ENCODE peak calls at places on chromosomes 5 and 9, in seven cellular contexts. One of them, this sample, is unnamed.

GRCh38 chr5:33379757-33380156 is 61.0 kb upstream of the TARS1 start:
- DNase-seq in NCI-H146: no peak
- DNase-seq in keratinocyte: peak
- DNase-seq in T follicular helper cell: no peak
- DNase-seq in stimulated activated CD4-positive, alpha-beta T cell treated with anti-CD3 and anti-CD28 coated beads, Interleukin-12 subunit alpha, Interleukin-12 subunit beta, amount 100 ng/mL, for 48 hours: no peak
- DNase-seq in Caki2: no peak
- DNase-seq in Calu3: no peak
- DNase-seq in this sample: peak

GRCh38 chr9:70466976-70467551 is 52.6 kb upstream of the KLF9 start:
- DNase-seq in stimulated activated CD4-positive, alpha-beta T cell treated with anti-CD3 and anti-CD28 coated beads, Interleukin-12 subunit alpha, Interleukin-12 subunit beta, amount 100 ng/mL, for 48 hours: peak
- DNase-seq in Calu3: no peak
- DNase-seq in keratinocyte: no peak
- DNase-seq in NCI-H146: no peak
- DNase-seq in Caki2: no peak
- DNase-seq in T follicular helper cell: no peak
- DNase-seq in this sample: no peak

GRCh38 chr5:58517192-58517591 is 26.0 kb downstream of the GAPT start:
- DNase-seq in Caki2: no peak
- DNase-seq in stimulated activated CD4-positive, alpha-beta T cell treated with anti-CD3 and anti-CD28 coated beads, Interleukin-12 subunit alpha, Interleukin-12 subunit beta, amount 100 ng/mL, for 48 hours: no peak
- DNase-seq in keratinocyte: no peak
- DNase-seq in T follicular helper cell: no peak
- DNase-seq in Calu3: no peak
- DNase-seq in NCI-H146: no peak
- DNase-seq in this sample: no peak

GRCh38 chr5:158812381-158812780 is 287.3 kb downstream of the EBF1 start:
- DNase-seq in stimulated activated CD4-positive, alpha-beta T cell treated with anti-CD3 and anti-CD28 coated beads, Interleukin-12 subunit alpha, Interleukin-12 subunit beta, amount 100 ng/mL, for 48 hours: peak
- DNase-seq in Calu3: no peak
- DNase-seq in T follicular helper cell: peak
- DNase-seq in NCI-H146: no peak
- DNase-seq in keratinocyte: no peak
- DNase-seq in Caki2: no peak
- DNase-seq in this sample: no peak

GRCh38 chr5:15789661-15790060 is 289.7 kb downstream of the FBXL7 start:
- DNase-seq in Caki2: no peak
- DNase-seq in stimulated activated CD4-positive, alpha-beta T cell treated with anti-CD3 and anti-CD28 coated beads, Interleukin-12 subunit alpha, Interleukin-12 subunit beta, amount 100 ng/mL, for 48 hours: no peak
- DNase-seq in T follicular helper cell: no peak
- DNase-seq in keratinocyte: no peak
- DNase-seq in NCI-H146: no peak
- DNase-seq in Calu3: no peak
- DNase-seq in this sample: no peak

GRCh38 chr5:161925960-161926359 is 78.0 kb downstream of the GABRA1 start:
- DNase-seq in Calu3: no peak
- DNase-seq in NCI-H146: no peak
- DNase-seq in keratinocyte: no peak
- DNase-seq in stimulated activated CD4-positive, alpha-beta T cell treated with anti-CD3 and anti-CD28 coated beads, Interleukin-12 subunit alpha, Interleukin-12 subunit beta, amount 100 ng/mL, for 48 hours: no peak
- DNase-seq in T follicular helper cell: no peak
- DNase-seq in Caki2: no peak
- DNase-seq in this sample: no peak

GRCh38 chr5:132055808-132056609 is 4.4 kb upstream of the IL3 start:
- DNase-seq in Caki2: no peak
- DNase-seq in Calu3: no peak
- DNase-seq in stimulated activated CD4-positive, alpha-beta T cell treated with anti-CD3 and anti-CD28 coated beads, Interleukin-12 subunit alpha, Interleukin-12 subunit beta, amount 100 ng/mL, for 48 hours: no peak
- DNase-seq in keratinocyte: no peak
- DNase-seq in T follicular helper cell: no peak
- DNase-seq in NCI-H146: no peak
- DNase-seq in this sample: no peak

GRCh38 chr9:36486933-36487481 is 85.7 kb upstream of the MELK start:
- DNase-seq in Calu3: peak
- DNase-seq in stimulated activated CD4-positive, alpha-beta T cell treated with anti-CD3 and anti-CD28 coated beads, Interleukin-12 subunit alpha, Interleukin-12 subunit beta, amount 100 ng/mL, for 48 hours: peak
- DNase-seq in Caki2: peak
- DNase-seq in T follicular helper cell: no peak
- DNase-seq in NCI-H146: peak
- DNase-seq in keratinocyte: no peak
- DNase-seq in this sample: peak

GRCh38 chr5:6775595-6775994 is 62.4 kb downstream of the TENT4A start:
- DNase-seq in stimulated activated CD4-positive, alpha-beta T cell treated with anti-CD3 and anti-CD28 coated beads, Interleukin-12 subunit alpha, Interleukin-12 subunit beta, amount 100 ng/mL, for 48 hours: no peak
- DNase-seq in Caki2: no peak
- DNase-seq in NCI-H146: no peak
- DNase-seq in T follicular helper cell: no peak
- DNase-seq in Calu3: no peak
- DNase-seq in keratinocyte: no peak
- DNase-seq in this sample: no peak

GRCh38 chr5:8184455-8185063 is 315.6 kb downstream of the MTRR start:
- DNase-seq in T follicular helper cell: no peak
- DNase-seq in keratinocyte: no peak
- DNase-seq in stimulated activated CD4-positive, alpha-beta T cell treated with anti-CD3 and anti-CD28 coated beads, Interleukin-12 subunit alpha, Interleukin-12 subunit beta, amount 100 ng/mL, for 48 hours: peak
- DNase-seq in Calu3: peak
- DNase-seq in Caki2: peak
- DNase-seq in NCI-H146: peak
- DNase-seq in this sample: peak

GRCh38 chr9:8401961-8402701 is 602.6 kb upstream of the DMAC1 start:
- DNase-seq in keratinocyte: no peak
- DNase-seq in NCI-H146: no peak
- DNase-seq in stimulated activated CD4-positive, alpha-beta T cell treated with anti-CD3 and anti-CD28 coated beads, Interleukin-12 subunit alpha, Interleukin-12 subunit beta, amount 100 ng/mL, for 48 hours: no peak
- DNase-seq in Calu3: no peak
- DNase-seq in T follicular helper cell: no peak
- DNase-seq in Caki2: no peak
- DNase-seq in this sample: no peak

GRCh38 chr9:7336356-7337075 is 463.1 kb downstream of the DMAC1 start:
- DNase-seq in NCI-H146: peak
- DNase-seq in Caki2: no peak
- DNase-seq in T follicular helper cell: no peak
- DNase-seq in keratinocyte: no peak
- DNase-seq in stimulated activated CD4-positive, alpha-beta T cell treated with anti-CD3 and anti-CD28 coated beads, Interleukin-12 subunit alpha, Interleukin-12 subunit beta, amount 100 ng/mL, for 48 hours: no peak
- DNase-seq in Calu3: no peak
- DNase-seq in this sample: no peak

GRCh38 chr9:110077926-110078325 is 130.0 kb downstream of the C9orf152 start:
- DNase-seq in stimulated activated CD4-positive, alpha-beta T cell treated with anti-CD3 and anti-CD28 coated beads, Interleukin-12 subunit alpha, Interleukin-12 subunit beta, amount 100 ng/mL, for 48 hours: no peak
- DNase-seq in Calu3: no peak
- DNase-seq in T follicular helper cell: no peak
- DNase-seq in keratinocyte: no peak
- DNase-seq in Caki2: no peak
- DNase-seq in NCI-H146: no peak
- DNase-seq in this sample: no peak

GRCh38 chr9:79256691-79257213 is 315.0 kb upstream of the TLE4 start:
- DNase-seq in Caki2: peak
- DNase-seq in stimulated activated CD4-positive, alpha-beta T cell treated with anti-CD3 and anti-CD28 coated beads, Interleukin-12 subunit alpha, Interleukin-12 subunit beta, amount 100 ng/mL, for 48 hours: no peak
- DNase-seq in Calu3: no peak
- DNase-seq in keratinocyte: no peak
- DNase-seq in NCI-H146: peak
- DNase-seq in T follicular helper cell: no peak
- DNase-seq in this sample: peak

GRCh38 chr5:43514471-43514815 is 505 bp downstream of the C5orf34 start:
- DNase-seq in Caki2: no peak
- DNase-seq in T follicular helper cell: no peak
- DNase-seq in stimulated activated CD4-positive, alpha-beta T cell treated with anti-CD3 and anti-CD28 coated beads, Interleukin-12 subunit alpha, Interleukin-12 subunit beta, amount 100 ng/mL, for 48 hours: peak
- DNase-seq in keratinocyte: no peak
- DNase-seq in NCI-H146: peak
- DNase-seq in Calu3: no peak
- DNase-seq in this sample: peak

GRCh38 chr5:75601996-75602395 is 9.3 kb upstream of the ANKDD1B start:
- DNase-seq in NCI-H146: no peak
- DNase-seq in Caki2: peak
- DNase-seq in stimulated activated CD4-positive, alpha-beta T cell treated with anti-CD3 and anti-CD28 coated beads, Interleukin-12 subunit alpha, Interleukin-12 subunit beta, amount 100 ng/mL, for 48 hours: no peak
- DNase-seq in keratinocyte: peak
- DNase-seq in T follicular helper cell: no peak
- DNase-seq in Calu3: peak
- DNase-seq in this sample: no peak

GRCh38 chr5:112848116-112848811 is 12.8 kb upstream of the SRP19 start:
- DNase-seq in T follicular helper cell: no peak
- DNase-seq in Caki2: peak
- DNase-seq in NCI-H146: peak
- DNase-seq in keratinocyte: peak
- DNase-seq in Calu3: peak
- DNase-seq in stimulated activated CD4-positive, alpha-beta T cell treated with anti-CD3 and anti-CD28 coated beads, Interleukin-12 subunit alpha, Interleukin-12 subunit beta, amount 100 ng/mL, for 48 hours: no peak
- DNase-seq in this sample: peak

GRCh38 chr9:85118990-85119755 is 449.6 kb downstream of the NTRK2 start:
- DNase-seq in keratinocyte: peak
- DNase-seq in Calu3: no peak
- DNase-seq in Caki2: no peak
- DNase-seq in T follicular helper cell: no peak
- DNase-seq in NCI-H146: no peak
- DNase-seq in stimulated activated CD4-positive, alpha-beta T cell treated with anti-CD3 and anti-CD28 coated beads, Interleukin-12 subunit alpha, Interleukin-12 subunit beta, amount 100 ng/mL, for 48 hours: no peak
- DNase-seq in this sample: no peak

GRCh38 chr9:19938990-19939736 is 150.3 kb upstream of the SLC24A2 start:
- DNase-seq in stimulated activated CD4-positive, alpha-beta T cell treated with anti-CD3 and anti-CD28 coated beads, Interleukin-12 subunit alpha, Interleukin-12 subunit beta, amount 100 ng/mL, for 48 hours: no peak
- DNase-seq in NCI-H146: no peak
- DNase-seq in T follicular helper cell: no peak
- DNase-seq in keratinocyte: no peak
- DNase-seq in Caki2: no peak
- DNase-seq in Calu3: no peak
- DNase-seq in this sample: no peak

GRCh38 chr9:130222833-130223232 is 42.7 kb upstream of the HMCN2 start:
- DNase-seq in Caki2: no peak
- DNase-seq in Calu3: no peak
- DNase-seq in stimulated activated CD4-positive, alpha-beta T cell treated with anti-CD3 and anti-CD28 coated beads, Interleukin-12 subunit alpha, Interleukin-12 subunit beta, amount 100 ng/mL, for 48 hours: no peak
- DNase-seq in NCI-H146: no peak
- DNase-seq in keratinocyte: no peak
- DNase-seq in T follicular helper cell: no peak
- DNase-seq in this sample: no peak

GRCh38 chr5:143874312-143874711 is 62.4 kb downstream of the HMHB1 start:
- DNase-seq in T follicular helper cell: no peak
- DNase-seq in Caki2: peak
- DNase-seq in stimulated activated CD4-positive, alpha-beta T cell treated with anti-CD3 and anti-CD28 coated beads, Interleukin-12 subunit alpha, Interleukin-12 subunit beta, amount 100 ng/mL, for 48 hours: no peak
- DNase-seq in Calu3: no peak
- DNase-seq in keratinocyte: no peak
- DNase-seq in NCI-H146: no peak
- DNase-seq in this sample: peak

GRCh38 chr5:548256-548655 is 24.0 kb upstream of the SLC9A3 start:
- DNase-seq in stimulated activated CD4-positive, alpha-beta T cell treated with anti-CD3 and anti-CD28 coated beads, Interleukin-12 subunit alpha, Interleukin-12 subunit beta, amount 100 ng/mL, for 48 hours: no peak
- DNase-seq in keratinocyte: no peak
- DNase-seq in Caki2: no peak
- DNase-seq in T follicular helper cell: no peak
- DNase-seq in NCI-H146: no peak
- DNase-seq in Calu3: no peak
- DNase-seq in this sample: peak

GRCh38 chr5:89437450-89438435 is 554.8 kb upstream of the MEF2C start:
- DNase-seq in Caki2: peak
- DNase-seq in Calu3: no peak
- DNase-seq in NCI-H146: peak
- DNase-seq in stimulated activated CD4-positive, alpha-beta T cell treated with anti-CD3 and anti-CD28 coated beads, Interleukin-12 subunit alpha, Interleukin-12 subunit beta, amount 100 ng/mL, for 48 hours: no peak
- DNase-seq in keratinocyte: no peak
- DNase-seq in T follicular helper cell: no peak
- DNase-seq in this sample: no peak

GRCh38 chr9:134482226-134482625 is 156.0 kb downstream of the RXRA start:
- DNase-seq in NCI-H146: no peak
- DNase-seq in Calu3: no peak
- DNase-seq in T follicular helper cell: no peak
- DNase-seq in stimulated activated CD4-positive, alpha-beta T cell treated with anti-CD3 and anti-CD28 coated beads, Interleukin-12 subunit alpha, Interleukin-12 subunit beta, amount 100 ng/mL, for 48 hours: no peak
- DNase-seq in Caki2: no peak
- DNase-seq in keratinocyte: no peak
- DNase-seq in this sample: no peak

GRCh38 chr5:21862986-21863385 is 990.2 kb downstream of the CDH12 start:
- DNase-seq in T follicular helper cell: no peak
- DNase-seq in NCI-H146: peak
- DNase-seq in Caki2: no peak
- DNase-seq in keratinocyte: no peak
- DNase-seq in Calu3: no peak
- DNase-seq in stimulated activated CD4-positive, alpha-beta T cell treated with anti-CD3 and anti-CD28 coated beads, Interleukin-12 subunit alpha, Interleukin-12 subunit beta, amount 100 ng/mL, for 48 hours: no peak
- DNase-seq in this sample: no peak

GRCh38 chr5:154385236-154385512 is 60.6 kb upstream of the SAP30L start:
- DNase-seq in NCI-H146: no peak
- DNase-seq in Calu3: no peak
- DNase-seq in keratinocyte: no peak
- DNase-seq in stimulated activated CD4-positive, alpha-beta T cell treated with anti-CD3 and anti-CD28 coated beads, Interleukin-12 subunit alpha, Interleukin-12 subunit beta, amount 100 ng/mL, for 48 hours: no peak
- DNase-seq in Caki2: no peak
- DNase-seq in T follicular helper cell: no peak
- DNase-seq in this sample: no peak

GRCh38 chr9:132547052-132547431 is 35.4 kb upstream of the BARHL1 start:
- DNase-seq in Caki2: no peak
- DNase-seq in T follicular helper cell: no peak
- DNase-seq in Calu3: no peak
- DNase-seq in keratinocyte: no peak
- DNase-seq in NCI-H146: no peak
- DNase-seq in stimulated activated CD4-positive, alpha-beta T cell treated with anti-CD3 and anti-CD28 coated beads, Interleukin-12 subunit alpha, Interleukin-12 subunit beta, amount 100 ng/mL, for 48 hours: no peak
- DNase-seq in this sample: no peak

GRCh38 chr9:89880161-89880560 is 275.3 kb downstream of the GADD45G start:
- DNase-seq in keratinocyte: no peak
- DNase-seq in Caki2: no peak
- DNase-seq in NCI-H146: peak
- DNase-seq in T follicular helper cell: no peak
- DNase-seq in Calu3: no peak
- DNase-seq in stimulated activated CD4-positive, alpha-beta T cell treated with anti-CD3 and anti-CD28 coated beads, Interleukin-12 subunit alpha, Interleukin-12 subunit beta, amount 100 ng/mL, for 48 hours: no peak
- DNase-seq in this sample: no peak

GRCh38 chr5:58699762-58700118 is 116.9 kb downstream of the RAB3C start:
- DNase-seq in Caki2: no peak
- DNase-seq in Calu3: no peak
- DNase-seq in stimulated activated CD4-positive, alpha-beta T cell treated with anti-CD3 and anti-CD28 coated beads, Interleukin-12 subunit alpha, Interleukin-12 subunit beta, amount 100 ng/mL, for 48 hours: no peak
- DNase-seq in NCI-H146: no peak
- DNase-seq in keratinocyte: no peak
- DNase-seq in T follicular helper cell: no peak
- DNase-seq in this sample: no peak

This sample was measured in ACHN.